ENCODE peak calls at places on chromosome 12, in nine cellular contexts. E is CD4-positive, alpha-beta T cell; Q is H7; W is HTR-8/SVneo; J is cardiac fibroblast; N is 8988T; I is left ventricle myocardium inferior; K is cerebellar cortex; X is stimulated activated CD8-positive, alpha-beta memory T cell treated with anti-CD3 and anti-CD28 coated beads, Interleukin-2, amount 100 ng/mL, for 48 hours. P is an unnamed sample.

GRCh38 chr12:84875241-84875640 is 37.4 kb downstream of the SLC6A15 start:
- DNase-seq in E (no peak), Q (no peak), W (no peak), J (no peak), N (no peak), I (no peak), K (no peak), X (no peak), P (no peak)

GRCh38 chr12:88375301-88375959 is 204.8 kb downstream of the KITLG start:
- DNase-seq in E (no peak), Q (no peak), W (no peak), J (no peak), N (no peak), I (no peak), K (no peak), X (no peak), P (no peak)

GRCh38 chr12:81330480-81330879 is 252.6 kb downstream of the ACSS3 start:
- DNase-seq in E (no peak), Q (no peak), W (no peak), J (no peak), N (no peak), I (no peak), K (no peak), X (no peak), P (no peak)

GRCh38 chr12:71840226-71840847 is 778 bp downstream of the TBC1D15 start:
- DNase-seq in E (no peak), Q (no peak), W (peak; percentile 45), J (peak; percentile 71), N (no peak), I (no peak), K (no peak), X (no peak), P (no peak)

GRCh38 chr12:46299846-46300245 is 31.0 kb upstream of the SLC38A1 start:
- DNase-seq in E (no peak), Q (no peak), W (no peak), J (peak; percentile 6), N (no peak), I (no peak), K (no peak), X (no peak), P (no peak)

GRCh38 chr12:67394600-67394999 is 125.4 kb downstream of the CAND1 start:
- DNase-seq in E (no peak), Q (peak; percentile 8), W (no peak), J (peak; percentile 65), N (no peak), I (peak; percentile 45), K (peak; percentile 10), X (no peak), P (no peak)

GRCh38 chr12:8828514-8829127 is 6.2 kb downstream of the A2ML1 start:
- DNase-seq in E (no peak), Q (no peak), W (no peak), J (no peak), N (no peak), I (no peak), K (no peak), X (no peak), P (no peak)

GRCh38 chr12:42145197-42145549 is 499 bp upstream of the GXYLT1 start:
- DNase-seq in E (no peak), Q (peak; percentile 27), W (no peak), J (no peak), N (no peak), I (no peak), K (no peak), X (no peak), P (no peak)

GRCh38 chr12:49296836-49297694 is 2.1 kb downstream of the PRPH start:
- DNase-seq in E (peak; percentile 26), Q (peak; percentile 94), W (peak; percentile 81), J (no peak), N (peak; percentile 83), I (no peak), K (peak; percentile 65), X (peak; percentile 43), P (no peak)

GRCh38 chr12:54364413-54364812 is at the start of gene GPR84:
- DNase-seq in E (no peak), Q (no peak), W (no peak), J (no peak), N (no peak), I (no peak), K (no peak), X (no peak), P (no peak)

GRCh38 chr12:106247731-106248176 is at the start of gene CKAP4:
- DNase-seq in E (peak; percentile 71), Q (peak; percentile 96), W (peak; percentile 52), J (peak; percentile 90), N (peak; percentile 79), I (peak; percentile 86), K (peak; percentile 33), X (no peak), P (peak; percentile 70)

GRCh38 chr12:91985002-91985767 is 160.5 kb downstream of the BTG1 start:
- DNase-seq in E (no peak), Q (no peak), W (no peak), J (no peak), N (no peak), I (no peak), K (no peak), X (no peak), P (no peak)

GRCh38 chr12:42426733-42427132 is 100.8 kb downstream of the PPHLN1 start:
- DNase-seq in E (no peak), Q (peak; percentile 35), W (peak; percentile 53), J (peak; percentile 72), N (no peak), I (no peak), K (no peak), X (no peak), P (no peak)

GRCh38 chr12:125403145-125403789 is 338.0 kb downstream of the AACS start:
- DNase-seq in E (no peak), Q (peak; percentile 74), W (peak; percentile 23), J (peak; percentile 21), N (no peak), I (no peak), K (peak; percentile 21), X (no peak), P (no peak)

GRCh38 chr12:76591461-76591860 is 31.9 kb upstream of the OSBPL8 start:
- DNase-seq in E (no peak), Q (no peak), W (no peak), J (peak; percentile 85), N (no peak), I (no peak), K (no peak), X (no peak), P (no peak)

GRCh38 chr12:46886541-46887041 is 60.8 kb upstream of the SLC38A4 start:
- DNase-seq in E (no peak), Q (no peak), W (peak; percentile 12), J (no peak), N (no peak), I (no peak), K (no peak), X (no peak), P (no peak)

GRCh38 chr12:58882796-58883195 is 37.5 kb downstream of the LRIG3 start:
- DNase-seq in E (no peak), Q (peak; percentile 7), W (no peak), J (no peak), N (no peak), I (no peak), K (no peak), X (no peak), P (no peak)

GRCh38 chr12:13082866-13083265 is 20.6 kb downstream of the GSG1 start:
- DNase-seq in E (no peak), Q (no peak), W (no peak), J (no peak), N (no peak), I (no peak), K (no peak), X (no peak), P (no peak)

GRCh38 chr12:67268335-67268895 is 743 bp upstream of the CAND1 start:
- DNase-seq in E (peak; percentile 70), Q (peak; percentile 83), W (peak; percentile 96), J (peak; percentile 99), N (peak; percentile 66), I (peak; percentile 73), K (peak; percentile 99), X (peak; percentile 61), P (peak; percentile 92)

GRCh38 chr12:94872671-94873367 is 130.7 kb downstream of the NDUFA12 start:
- DNase-seq in E (no peak), Q (peak; percentile 80), W (no peak), J (no peak), N (no peak), I (no peak), K (peak; percentile 12), X (no peak), P (no peak)

GRCh38 chr12:126708492-126708896 is 1558.5 kb upstream of the TMEM132C start:
- DNase-seq in E (no peak), Q (no peak), W (no peak), J (peak; percentile 34), N (no peak), I (no peak), K (no peak), X (no peak), P (no peak)

GRCh38 chr12:118237053-118237665 is 101.2 kb downstream of the PEBP1 start:
- DNase-seq in E (no peak), Q (no peak), W (no peak), J (no peak), N (no peak), I (no peak), K (peak; percentile 2), X (no peak), P (no peak)

GRCh38 chr12:42166501-42166900 is 21.8 kb upstream of the GXYLT1 start:
- DNase-seq in E (no peak), Q (no peak), W (no peak), J (peak; percentile 11), N (no peak), I (no peak), K (no peak), X (no peak), P (no peak)

GRCh38 chr12:103401421-103401820 is 94.3 kb downstream of the C12orf42 start:
- DNase-seq in E (no peak), Q (peak; percentile 20), W (peak; percentile 24), J (no peak), N (no peak), I (no peak), K (no peak), X (no peak), P (no peak)

GRCh38 chr12:32650508-32650907 is 28.6 kb upstream of the DNM1L start:
- DNase-seq in E (no peak), Q (no peak), W (no peak), J (peak; percentile 18), N (no peak), I (no peak), K (no peak), X (no peak), P (no peak)

GRCh38 chr12:5588231-5588995 is 156.5 kb downstream of the NTF3 start:
- DNase-seq in E (no peak), Q (no peak), W (no peak), J (no peak), N (no peak), I (no peak), K (no peak), X (no peak), P (no peak)

GRCh38 chr12:2412305-2412643 is 359.5 kb downstream of the CACNA1C start:
- DNase-seq in E (no peak), Q (peak; percentile 54), W (no peak), J (no peak), N (no peak), I (no peak), K (no peak), X (no peak), P (no peak)

GRCh38 chr12:50620050-50620974 is 115.5 kb downstream of the DIP2B start:
- DNase-seq in E (no peak), Q (no peak), W (peak; percentile 58), J (peak; percentile 85), N (no peak), I (no peak), K (no peak), X (peak; percentile 17), P (no peak)

GRCh38 chr12:42603246-42603645 is 13.7 kb upstream of the PRICKLE1 start:
- DNase-seq in E (no peak), Q (peak; percentile 41), W (no peak), J (no peak), N (no peak), I (no peak), K (no peak), X (no peak), P (no peak)

GRCh38 chr12:116896525-116896924 is 14.2 kb upstream of the FBXW8 start:
- DNase-seq in E (no peak), Q (no peak), W (no peak), J (no peak), N (no peak), I (no peak), K (no peak), X (no peak), P (no peak)

GRCh38 chr12:74328623-74329022 is 209.0 kb upstream of the ATXN7L3B start:
- DNase-seq in E (no peak), Q (no peak), W (no peak), J (no peak), N (no peak), I (no peak), K (no peak), X (no peak), P (no peak)